ENCODE peak calls at places on chromosome 7, in four cellular contexts. I, P, W and G are unnamed samples.

GRCh38 chr7:79495544-79496272 is 42.2 kb upstream of the MAGI2 start:
- DNase-seq in I (no peak), P (no peak), W (no peak), G (peak)

GRCh38 chr7:73701357-73701995 is 18.0 kb downstream of the STX1A start:
- DNase-seq in P (no peak), W (no peak), I (peak), G (no peak)

GRCh38 chr7:124033093-124033806 is 383 bp upstream of the TMEM229A start:
- DNase-seq in I (peak), W (peak), P (peak), G (no peak)

GRCh38 chr7:149067869-149068268 is 22.6 kb downstream of the ZNF786 start:
- DNase-seq in P (no peak), I (no peak), W (no peak), G (no peak)

GRCh38 chr7:102287465-102288146 is 938 bp downstream of the SH2B2 start:
- DNase-seq in P (peak), I (peak), W (peak), G (no peak)

GRCh38 chr7:32218741-32219283 is 148.6 kb upstream of the PDE1C start:
- DNase-seq in P (no peak), I (no peak), W (no peak), G (no peak)

GRCh38 chr7:102830206-102830605 is 81.4 kb downstream of the FAM185A start:
- DNase-seq in P (no peak), I (no peak), W (no peak), G (no peak)

GRCh38 chr7:133980794-133981193 is 146.3 kb upstream of the LRGUK start:
- DNase-seq in W (no peak), P (no peak), I (no peak), G (no peak)

GRCh38 chr7:100069991-100070390 is 11.5 kb downstream of the ZNF3 start:
- DNase-seq in P (no peak), W (no peak), I (no peak), G (no peak)

GRCh38 chr7:43716598-43716997 is 12.7 kb downstream of the COA1 start:
- DNase-seq in I (no peak), W (no peak), P (no peak), G (no peak)
- H3K4me3 ChIP-seq in I (no peak), W (no peak), P (no peak), G (no peak)

GRCh38 chr7:86600506-86601290 is 43.0 kb upstream of the GRM3 start:
- DNase-seq in I (no peak), W (peak), P (no peak), G (no peak)
- TF ChIP-seq CTCF in I (no peak), W (no peak), P (no peak), G (no peak)

GRCh38 chr7:157568785-157569584 is 232.2 kb downstream of the DNAJB6 start:
- DNase-seq in W (peak), P (peak), I (peak), G (no peak)
- H3K4me3 ChIP-seq in W (peak), P (peak), I (peak), G (peak)

GRCh38 chr7:132755538-132756481 is 179.5 kb upstream of the PLXNA4 start:
- DNase-seq in I (no peak), P (no peak), W (no peak), G (no peak)
- TF ChIP-seq CTCF in I (no peak), P (no peak), W (no peak), G (no peak)

DNA sequence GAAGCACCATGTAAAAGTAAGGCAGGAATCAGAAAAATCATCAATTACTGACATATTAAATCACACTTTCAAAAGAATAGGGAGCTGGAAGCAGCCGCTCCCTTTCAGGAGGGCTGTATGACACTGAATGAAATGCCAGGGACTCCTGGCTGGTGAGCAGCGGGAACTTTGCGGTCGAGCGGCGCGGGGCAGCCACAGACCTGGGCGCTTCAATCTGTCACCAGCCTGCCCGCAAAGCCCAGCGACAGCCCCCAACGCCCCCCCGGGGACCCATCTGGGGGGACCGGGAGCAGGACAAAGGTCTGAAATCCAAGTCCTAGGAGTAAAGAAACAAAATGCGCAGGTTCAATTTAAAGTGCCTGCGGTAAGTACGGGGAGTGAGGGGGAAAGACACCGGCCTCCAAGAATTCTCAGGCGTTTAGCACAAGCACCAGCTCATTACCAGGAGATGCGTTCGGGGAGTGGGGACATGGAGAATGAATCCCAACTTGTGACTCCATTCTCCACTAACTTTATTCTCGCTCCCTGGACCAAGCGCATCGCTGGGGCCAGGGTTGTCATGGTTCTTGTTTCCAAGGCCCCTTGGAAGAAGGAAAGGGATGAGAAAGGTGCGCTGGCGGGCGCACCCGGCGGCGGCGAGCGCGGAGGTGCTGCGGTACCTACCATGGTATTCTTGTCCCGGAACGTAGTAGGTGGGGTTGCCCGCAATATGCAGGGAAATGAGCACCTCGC is 824 bp downstream of the RELN start:
- DNase-seq in P (no peak), I (no peak), W (no peak), G (no peak)
- H3K4me3 ChIP-seq in P (peak), I (peak), W (peak), G (peak)

DNA sequence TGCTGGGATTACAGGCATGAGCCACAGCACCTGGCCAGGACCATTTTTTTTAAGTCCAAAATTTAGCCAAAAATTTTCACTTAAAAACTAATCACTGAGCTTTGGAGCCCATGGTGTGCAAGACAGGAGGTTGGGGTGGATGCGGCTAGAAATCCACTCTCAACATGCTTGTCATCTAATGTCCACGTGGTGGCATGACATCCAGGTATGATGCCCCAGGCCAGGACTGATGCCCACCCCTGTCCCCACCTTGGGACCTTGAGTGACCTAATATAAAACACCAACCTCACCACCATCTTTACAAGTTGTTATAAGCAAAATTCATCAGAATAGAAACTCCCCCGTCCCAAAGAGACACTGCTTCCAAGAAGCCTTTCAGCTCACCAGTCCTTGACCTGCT is 20.4 kb upstream of the IMPDH1 start:
- DNase-seq in I (no peak), P (no peak), W (no peak), G (no peak)
- TF ChIP-seq CTCF in I (no peak), P (no peak), W (no peak), G (no peak)

GRCh38 chr7:4768597-4769569 is 6.5 kb upstream of the AP5Z1 start:
- DNase-seq in P (no peak), I (no peak), W (no peak), G (no peak)
- H3K4me3 ChIP-seq in P (no peak), I (peak), W (no peak), G (no peak)

DNA sequence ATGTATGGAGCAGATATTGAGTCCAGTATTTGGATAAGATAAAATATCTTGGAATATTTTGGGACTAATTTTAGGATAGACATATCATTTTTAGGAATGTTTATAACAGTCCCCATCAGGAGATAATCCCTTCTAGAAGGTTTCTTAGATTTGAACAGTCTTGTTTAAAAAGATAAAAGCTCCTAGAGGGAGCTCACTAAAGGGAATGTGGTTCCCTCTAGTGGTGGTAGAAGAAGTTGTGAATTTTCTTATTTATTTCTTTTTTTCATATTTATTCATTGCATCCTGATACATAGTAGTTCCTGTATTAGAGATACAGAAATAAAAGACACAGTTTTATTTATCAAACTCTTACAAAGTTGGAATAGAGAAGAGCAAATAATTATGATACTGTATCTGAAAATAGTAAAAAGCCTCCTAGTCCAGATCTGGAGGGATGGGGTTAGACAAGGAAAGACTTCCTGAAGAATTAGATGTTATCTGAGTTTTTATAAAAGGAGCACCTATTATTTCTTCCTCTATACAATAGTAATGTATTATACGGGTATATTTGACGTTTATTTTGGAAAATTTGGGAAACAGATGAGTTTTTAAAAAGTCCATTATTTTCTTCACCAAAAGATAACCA is 24.5 kb upstream of the KLF14 start:
- DNase-seq in I (no peak), P (no peak), W (no peak), G (peak)
- TF ChIP-seq CTCF in I (peak), P (peak), W (peak), G (peak)

DNA sequence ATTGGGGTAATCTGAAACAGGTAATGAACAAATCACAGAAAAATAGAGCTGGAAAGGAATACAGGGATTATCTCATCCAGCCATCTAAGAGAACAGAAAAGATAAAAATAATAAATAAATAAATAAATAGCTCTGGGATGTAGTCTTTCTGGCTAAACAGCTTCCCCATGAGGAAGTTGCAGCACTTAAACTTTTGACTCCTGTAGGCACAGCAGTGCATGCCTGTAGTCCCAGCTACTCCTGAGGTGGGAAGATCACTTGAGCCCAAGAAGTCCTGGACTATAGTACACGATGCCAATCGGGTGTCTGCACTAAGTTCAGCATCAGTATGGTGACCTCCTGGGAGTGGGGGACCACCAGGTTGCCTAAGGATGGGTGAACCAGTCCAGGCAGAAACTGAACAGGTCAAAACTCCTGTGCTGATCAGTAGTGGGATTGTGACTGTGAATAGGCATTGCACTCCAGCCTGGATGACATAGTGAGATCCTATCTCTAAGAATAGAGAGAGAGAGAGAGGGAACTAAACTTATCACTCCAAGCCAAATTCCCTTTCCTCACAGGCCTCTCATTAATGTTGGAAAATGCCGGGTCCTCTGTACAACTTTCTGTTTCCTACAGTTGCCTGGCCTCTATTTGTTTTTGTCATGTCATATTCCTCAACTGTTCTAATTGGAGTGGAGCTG is 61.7 kb upstream of the CDK13 start:
- DNase-seq in P (no peak), W (no peak), I (no peak), G (no peak)
- H3K4me3 ChIP-seq in P (no peak), W (no peak), I (no peak), G (no peak)